ENCODE peak calls at places on chromosomes 3 and 15, in six cellular contexts. E is GM12878, N is H1, H is HepG2, D is GM23338, S is K562. T is an unnamed sample.

GRCh38 chr3:174329321-174329720 is 529.8 kb upstream of the NAALADL2 start:
- DNase-seq in E (no peak), N (no peak), H (no peak), D (no peak), S (no peak), T (no peak)

GRCh38 chr15:70559223-70559823 is 204.0 kb downstream of the UACA start:
- DNase-seq in E (no peak), N (no peak), H (no peak), D (no peak), S (no peak), T (no peak)

GRCh38 chr3:120850326-120851295 is 57.4 kb upstream of the STXBP5L start:
- DNase-seq in E (no peak), N (no peak), H (no peak), D (no peak), S (no peak), T (no peak)

GRCh38 chr3:187398955-187399354 is 30.8 kb downstream of the RTP4 start:
- DNase-seq in E (no peak), N (no peak), H (no peak), D (no peak), S (no peak), T (no peak)

GRCh38 chr3:151580592-151580991 is 119.7 kb upstream of the IGSF10 start:
- DNase-seq in E (no peak), N (no peak), H (no peak), D (no peak), S (no peak), T (no peak)

GRCh38 chr15:55526559-55527036 is 18.6 kb upstream of the DNAAF4 start:
- DNase-seq in E (no peak), N (peak), H (peak), D (peak), S (peak), T (no peak)

GRCh38 chr3:13068269-13069010 is 4.8 kb downstream of the IQSEC1 start:
- DNase-seq in E (no peak), N (no peak), H (no peak), D (no peak), S (no peak), T (no peak)

GRCh38 chr3:195777975-195778374 is 33.8 kb downstream of the MUC4 start:
- DNase-seq in E (no peak), N (no peak), H (no peak), D (no peak), S (no peak), T (no peak)

GRCh38 chr3:71752911-71753715 is 542 bp upstream of the GPR27 start:
- DNase-seq in E (no peak), N (peak), H (no peak), D (peak), S (no peak), T (peak)

GRCh38 chr3:157204431-157204830 is 44.5 kb upstream of the CCNL1 start:
- DNase-seq in E (no peak), N (no peak), H (no peak), D (peak), S (no peak), T (no peak)

GRCh38 chr3:64244011-64244942 is 19.0 kb upstream of the PRICKLE2 start:
- DNase-seq in E (no peak), N (no peak), H (peak), D (peak), S (peak), T (no peak)

GRCh38 chr3:175270199-175270837 is 411.2 kb downstream of the NAALADL2 start:
- DNase-seq in E (no peak), N (no peak), H (no peak), D (peak), S (no peak), T (no peak)

GRCh38 chr3:34254285-34254684 is 455.9 kb downstream of the PDCD6IP start:
- DNase-seq in E (no peak), N (no peak), H (no peak), D (peak), S (no peak), T (no peak)

GRCh38 chr3:197749315-197749600 is 425 bp upstream of the FYTTD1 start:
- DNase-seq in E (no peak), N (no peak), H (no peak), D (peak), S (peak), T (peak)

GRCh38 chr15:75666823-75667501 is 19.2 kb downstream of the SNX33 start:
- DNase-seq in E (no peak), N (no peak), H (peak), D (no peak), S (no peak), T (no peak)

GRCh38 chr15:64833690-64834089 is 8.0 kb upstream of the PLEKHO2 start:
- DNase-seq in E (no peak), N (no peak), H (no peak), D (no peak), S (no peak), T (no peak)

GRCh38 chr15:62845239-62846126 is 197.1 kb upstream of the TPM1 start:
- DNase-seq in E (no peak), N (no peak), H (peak), D (no peak), S (no peak), T (no peak)

GRCh38 chr15:56077071-56077470 is 83.7 kb upstream of the NEDD4 start:
- DNase-seq in E (no peak), N (no peak), H (no peak), D (no peak), S (no peak), T (no peak)

GRCh38 chr3:53890726-53891499 is 746 bp downstream of the SELENOK start:
- DNase-seq in E (no peak), N (peak), H (peak), D (peak), S (peak), T (no peak)

GRCh38 chr3:70849911-70850699 is 537.7 kb upstream of the MDFIC2 start:
- DNase-seq in E (no peak), N (no peak), H (no peak), D (no peak), S (no peak), T (no peak)

GRCh38 chr3:50675179-50676030 is 678 bp downstream of the DOCK3 start:
- DNase-seq in E (no peak), N (peak), H (no peak), D (peak), S (peak), T (peak)

GRCh38 chr3:195150194-195151118 is 120.5 kb downstream of the XXYLT1 start:
- DNase-seq in E (no peak), N (peak), H (no peak), D (peak), S (peak), T (no peak)

GRCh38 chr3:157535667-157536066 is 32.5 kb upstream of the VEPH1 start:
- DNase-seq in E (no peak), N (no peak), H (no peak), D (no peak), S (no peak), T (no peak)

GRCh38 chr3:116052602-116053001 is 392.7 kb downstream of the LSAMP start:
- DNase-seq in E (no peak), N (no peak), H (no peak), D (no peak), S (no peak), T (no peak)

GRCh38 chr15:39582286-39582976 is 1.6 kb downstream of the THBS1 start:
- DNase-seq in E (no peak), N (no peak), H (no peak), D (no peak), S (no peak), T (no peak)

GRCh38 chr3:109050591-109051167 is 67.3 kb downstream of the MORC1 start:
- DNase-seq in E (no peak), N (no peak), H (peak), D (peak), S (peak), T (no peak)

GRCh38 chr15:69857686-69858391 is 239.9 kb downstream of the TLE3 start:
- DNase-seq in E (no peak), N (no peak), H (no peak), D (no peak), S (no peak), T (no peak)

GRCh38 chr3:155424041-155424605 is 130.6 kb upstream of the STRIT1 start:
- DNase-seq in E (no peak), N (no peak), H (no peak), D (no peak), S (no peak), T (no peak)

GRCh38 chr15:75170711-75171341 is 30.9 kb upstream of the C15orf39 start:
- DNase-seq in E (no peak), N (no peak), H (no peak), D (no peak), S (no peak), T (no peak)

GRCh38 chr3:194386610-194387009 is 12.5 kb downstream of the GP5 start:
- DNase-seq in E (no peak), N (peak), H (no peak), D (no peak), S (no peak), T (no peak)

GRCh38 chr3:44128057-44128775 is 113.5 kb upstream of the TOPAZ1 start:
- DNase-seq in E (no peak), N (peak), H (no peak), D (peak), S (no peak), T (peak)

GRCh38 chr3:112056451-112056929 is 22.0 kb downstream of the TMPRSS7 start:
- DNase-seq in E (no peak), N (no peak), H (no peak), D (no peak), S (no peak), T (no peak)
- TF ChIP-seq CREB1 in E (no peak), N (no peak), H (no peak), D (no peak), S (no peak), T (no peak)

GRCh38 chr3:24311881-24312280 is 182.8 kb downstream of the THRB start:
- DNase-seq in E (no peak), N (no peak), H (no peak), D (no peak), S (no peak), T (no peak)
- TF ChIP-seq CREB1 in E (no peak), N (no peak), H (no peak), D (no peak), S (no peak), T (no peak)

DNA sequence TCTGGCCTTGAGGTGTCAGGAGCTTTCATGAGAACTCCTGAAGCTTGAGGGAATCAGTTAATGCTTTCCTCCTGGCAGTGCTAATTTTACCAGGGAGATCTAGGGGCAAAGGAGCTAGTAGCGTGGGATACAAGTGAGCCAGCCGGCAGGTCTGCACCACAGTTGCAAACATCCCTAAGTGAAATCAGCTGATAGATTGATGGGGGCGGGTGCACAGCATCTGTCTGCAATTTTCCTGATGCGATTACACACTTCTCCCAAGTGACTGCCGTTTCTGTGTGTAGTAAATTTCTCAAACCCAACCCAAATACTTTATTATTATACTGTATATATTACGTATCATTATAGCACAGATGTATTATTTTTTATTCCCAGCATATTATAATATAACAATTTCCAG is 304.5 kb downstream of the AGBL1 start:
- DNase-seq in E (no peak), N (no peak), H (no peak), D (no peak), S (no peak), T (no peak)
- TF ChIP-seq CREB1 in E (no peak), N (no peak), H (no peak), D (no peak), S (no peak), T (no peak)

GRCh38 chr3:10835406-10835805 is 19.4 kb downstream of the SLC6A11 start:
- DNase-seq in E (no peak), N (peak), H (peak), D (peak), S (no peak), T (peak)
- TF ChIP-seq CREB1 in E (no peak), N (no peak), H (no peak), D (no peak), S (no peak), T (no peak)

DNA sequence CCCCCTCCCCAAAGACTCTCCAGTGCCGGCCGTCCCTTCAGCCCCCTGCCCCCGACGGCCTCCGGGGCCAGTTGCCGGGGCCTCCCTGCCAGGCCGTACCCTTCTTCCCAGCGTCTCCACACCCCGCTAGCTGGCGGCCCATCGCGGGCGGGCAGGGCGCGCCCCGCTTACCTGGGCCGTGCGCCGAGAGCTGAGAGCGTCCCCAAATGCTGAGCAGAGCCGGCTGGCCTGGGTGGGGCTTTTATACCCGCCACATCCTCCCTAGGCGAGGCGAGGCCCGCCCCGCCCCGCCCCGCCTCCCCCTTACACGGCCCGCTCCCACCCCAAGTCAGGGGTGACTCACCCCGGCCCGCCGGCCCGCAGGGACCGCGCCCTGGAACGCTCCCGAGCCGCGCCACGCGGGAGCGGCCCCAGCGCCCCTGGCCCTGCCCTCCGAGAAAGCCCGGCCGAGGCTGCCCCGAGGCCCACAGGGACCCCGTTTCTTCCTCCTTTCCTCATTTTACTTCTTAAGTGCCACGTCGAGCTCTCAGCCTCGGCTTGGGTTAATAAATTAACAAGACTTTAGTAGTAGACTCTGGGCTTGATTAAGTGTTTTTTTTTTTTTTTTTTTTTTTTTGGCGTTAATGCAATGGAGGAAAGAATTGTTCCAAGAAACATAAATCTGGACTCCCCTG is at the start of gene ANXA2:
- DNase-seq in E (no peak), N (peak), H (no peak), D (peak), S (peak), T (peak)
- TF ChIP-seq CREB1 in E (no peak), N (peak), H (no peak), D (no peak), S (peak), T (no peak)

DNA sequence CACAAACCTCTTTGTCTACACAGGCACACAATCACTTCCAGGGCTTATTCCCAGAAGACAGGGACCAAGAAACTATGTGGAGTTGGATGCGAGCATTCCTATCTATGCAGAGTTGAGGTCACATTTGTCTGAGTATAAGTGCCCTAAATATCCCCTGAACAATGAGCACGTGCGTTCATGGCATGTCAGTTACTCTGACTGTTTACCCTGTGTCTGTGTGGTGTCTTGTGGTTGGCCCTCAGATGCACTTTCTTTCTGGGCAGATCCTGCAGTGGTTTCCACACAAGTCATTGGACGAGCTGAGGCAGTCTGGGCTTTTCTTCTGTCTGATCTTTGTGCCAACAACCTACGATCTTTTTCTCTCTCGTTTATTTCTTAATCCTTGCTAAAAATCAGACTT is 134.5 kb downstream of the FBN1 start:
- DNase-seq in E (no peak), N (no peak), H (no peak), D (no peak), S (no peak), T (no peak)
- TF ChIP-seq CREB1 in E (no peak), N (no peak), H (no peak), D (no peak), S (no peak), T (no peak)

GRCh38 chr3:158749526-158749925 is 17.3 kb upstream of the RARRES1 start:
- DNase-seq in E (no peak), N (no peak), H (no peak), D (no peak), S (no peak), T (no peak)

GRCh38 chr3:158751316-158751715 is 19.1 kb upstream of the RARRES1 start:
- DNase-seq in E (no peak), N (no peak), H (no peak), D (no peak), S (no peak), T (no peak)

GRCh38 chr3:158747417-158747816 is 15.2 kb upstream of the RARRES1 start:
- DNase-seq in E (no peak), N (no peak), H (no peak), D (no peak), S (no peak), T (no peak)

GRCh38 chr3:158749977-158750376 is 17.7 kb upstream of the RARRES1 start:
- DNase-seq in E (no peak), N (no peak), H (no peak), D (no peak), S (no peak), T (no peak)

DNA sequence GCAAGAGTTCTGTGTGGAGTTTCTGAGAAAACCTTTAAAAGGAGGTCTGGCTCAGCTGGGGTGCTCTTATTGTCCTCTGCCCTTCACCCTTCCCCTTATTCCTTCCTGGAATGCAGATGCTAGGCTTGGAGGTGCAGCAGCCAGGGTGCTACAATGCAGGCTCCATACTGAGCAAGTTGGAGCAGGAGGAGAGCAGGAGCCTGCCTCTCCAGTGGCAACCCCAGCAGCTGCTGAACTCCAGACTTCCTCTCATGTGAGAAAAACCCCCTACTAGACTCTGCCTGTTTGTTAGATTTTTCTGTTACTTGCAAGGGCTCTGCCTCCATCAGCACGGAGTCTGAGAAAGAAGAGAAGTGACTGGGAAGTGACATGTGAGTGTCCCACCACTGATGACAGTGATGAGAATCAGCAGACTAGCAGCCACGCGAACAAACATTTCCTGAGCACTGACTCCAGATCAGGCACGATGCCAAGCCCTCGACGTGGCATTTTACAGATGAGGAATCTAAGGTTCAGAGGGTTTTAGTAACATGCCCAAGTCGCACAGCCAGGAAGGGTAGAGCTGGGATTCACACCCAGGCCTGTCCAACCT is 16.1 kb upstream of the RARRES1 start:
- DNase-seq in E (no peak), N (no peak), H (no peak), D (no peak), S (no peak), T (no peak)
- TF ChIP-seq CREB1 in E (no peak), N (no peak), H (no peak), D (no peak), S (no peak), T (no peak)